ENCODE peak calls at places on chromosomes 13 and 19, in ten cellular contexts. L is D341Med, Q is HFF-Myc, T is mucosa of gallbladder, J is ovary, B is astrocyte of the hippocampus, S is EL, A is fibroblast of mammary gland, R is T47D, G is HT-29. I is an unnamed sample.
A peak's percentile ranks its signal among the peaks of the same experiment; 100 is the strongest.

GRCh38 chr13:21579754-21580316 is 24.1 kb downstream of the MICU2 start:
- DNase-seq in L (no peak), Q (no peak), T (no peak), J (no peak), B (no peak), S (no peak), A (no peak), R (no peak), G (no peak), I (no peak)

GRCh38 chr13:73090116-73090811 is 31.5 kb downstream of the KLF5 start:
- DNase-seq in L (peak; percentile 18), Q (peak; percentile 76), T (peak; percentile 75), J (no peak), B (peak; percentile 84), S (peak; percentile 88), A (peak; percentile 80), R (peak; percentile 32), G (peak; percentile 98), I (no peak)

GRCh38 chr19:1236566-1236965 is 1.2 kb downstream of the CBARP start:
- DNase-seq in L (no peak), Q (no peak), T (no peak), J (no peak), B (peak; percentile 39), S (no peak), A (no peak), R (no peak), G (no peak), I (no peak)

GRCh38 chr19:15323496-15324235 is 8.7 kb downstream of the BRD4 start:
- DNase-seq in L (no peak), Q (no peak), T (no peak), J (peak; percentile 50), B (no peak), S (peak; percentile 41), A (peak; percentile 80), R (peak; percentile 43), G (no peak), I (no peak)

GRCh38 chr19:17394891-17395415 is 957 bp upstream of the CCDC194 start:
- DNase-seq in L (peak; percentile 79), Q (no peak), T (peak; percentile 63), J (peak; percentile 73), B (peak; percentile 72), S (peak; percentile 75), A (peak; percentile 33), R (peak; percentile 82), G (peak; percentile 54), I (peak; percentile 49)

GRCh38 chr19:12995596-12996541 is 594 bp downstream of the NFIX start:
- DNase-seq in L (peak; percentile 86), Q (no peak), T (no peak), J (peak; percentile 71), B (peak; percentile 71), S (peak; percentile 46), A (no peak), R (peak; percentile 21), G (peak; percentile 19), I (no peak)

GRCh38 chr13:94291631-94292322 is 187.7 kb downstream of the DCT start:
- DNase-seq in L (no peak), Q (no peak), T (no peak), J (no peak), B (no peak), S (no peak), A (no peak), R (no peak), G (no peak), I (no peak)

GRCh38 chr19:47057328-47057727 is 8.9 kb upstream of the TMEM160 start:
- DNase-seq in L (no peak), Q (no peak), T (no peak), J (no peak), B (no peak), S (peak; percentile 43), A (no peak), R (no peak), G (no peak), I (no peak)

GRCh38 chr19:47274891-47275865 is 493 bp downstream of the INAFM1 start:
- DNase-seq in L (no peak), Q (no peak), T (peak; percentile 38), J (peak; percentile 70), B (peak; percentile 55), S (no peak), A (peak; percentile 28), R (no peak), G (no peak), I (no peak)

GRCh38 chr13:33004454-33004853 is 11.8 kb upstream of the KL start:
- DNase-seq in L (no peak), Q (no peak), T (no peak), J (no peak), B (no peak), S (no peak), A (peak; percentile 14), R (peak; percentile 10), G (no peak), I (no peak)

GRCh38 chr13:46559272-46559805 is 6.4 kb downstream of the LRCH1 start:
- DNase-seq in L (no peak), Q (no peak), T (no peak), J (no peak), B (no peak), S (no peak), A (no peak), R (no peak), G (no peak), I (no peak)

GRCh38 chr19:35293733-35294309 is 1.9 kb downstream of the MAG start:
- DNase-seq in L (peak; percentile 33), Q (no peak), T (no peak), J (no peak), B (no peak), S (no peak), A (no peak), R (no peak), G (no peak), I (no peak)

GRCh38 chr13:73872397-73872796 is 261.8 kb downstream of the KLF12 start:
- DNase-seq in L (no peak), Q (no peak), T (no peak), J (no peak), B (no peak), S (peak; percentile 15), A (peak; percentile 23), R (no peak), G (no peak), I (no peak)

GRCh38 chr19:38055655-38056521 is 148.9 kb downstream of the SIPA1L3 start:
- DNase-seq in L (peak; percentile 36), Q (no peak), T (no peak), J (no peak), B (peak; percentile 58), S (no peak), A (no peak), R (peak; percentile 22), G (no peak), I (no peak)

GRCh38 chr19:47541507-47541906 is 26.6 kb upstream of the NAPA start:
- DNase-seq in L (no peak), Q (no peak), T (peak; percentile 26), J (no peak), B (no peak), S (no peak), A (no peak), R (no peak), G (no peak), I (no peak)

GRCh38 chr13:25733696-25734435 is 317.9 kb downstream of the SHISA2 start:
- DNase-seq in L (no peak), Q (no peak), T (no peak), J (no peak), B (peak; percentile 6), S (no peak), A (no peak), R (peak; percentile 30), G (no peak), I (no peak)

GRCh38 chr13:112103971-112104872 is 37.3 kb downstream of the SOX1 start:
- DNase-seq in L (no peak), Q (no peak), T (no peak), J (no peak), B (peak; percentile 41), S (no peak), A (no peak), R (no peak), G (no peak), I (no peak)

GRCh38 chr19:13597625-13598024 is 91.3 kb upstream of the CACNA1A start:
- DNase-seq in L (peak; percentile 84), Q (peak; percentile 27), T (peak; percentile 39), J (peak; percentile 28), B (peak; percentile 83), S (peak; percentile 73), A (peak; percentile 76), R (peak; percentile 73), G (peak; percentile 62), I (no peak)

GRCh38 chr19:7619671-7620441 is 9.5 kb downstream of the XAB2 start:
- DNase-seq in L (no peak), Q (no peak), T (peak; percentile 53), J (no peak), B (no peak), S (no peak), A (no peak), R (peak; percentile 94), G (peak; percentile 41), I (no peak)